ENCODE peak calls at places on chromosomes 5 and 9, in four cellular contexts. F, C, Z and W are unnamed samples.

GRCh38 chr5:141150215-141150992 is 547 bp downstream of the PCDHB6 start:
- DNase-seq in F (no peak), Z (no peak), C (no peak), W (no peak)

GRCh38 chr5:150057996-150058395 is 28.4 kb downstream of the CSF1R start:
- DNase-seq in C (no peak), Z (no peak), F (no peak), W (no peak)

GRCh38 chr9:136673970-136674785 is 11.5 kb downstream of the EGFL7 start:
- DNase-seq in C (no peak), F (no peak), Z (no peak), W (no peak)

GRCh38 chr5:9282211-9282610 is 263.7 kb downstream of the SEMA5A start:
- DNase-seq in F (no peak), C (no peak), Z (no peak), W (no peak)

GRCh38 chr9:129490583-129491485 is 130.1 kb downstream of the C9orf50 start:
- DNase-seq in C (no peak), F (no peak), Z (no peak), W (peak)

GRCh38 chr9:126517751-126518261 is 95.9 kb upstream of the LMX1B start:
- DNase-seq in C (no peak), Z (no peak), F (no peak), W (no peak)

GRCh38 chr9:71737455-71737854 is 30.9 kb downstream of the CEMIP2 start:
- DNase-seq in F (no peak), Z (no peak), C (peak), W (peak)

GRCh38 chr9:29861803-29862202 is 2288.5 kb upstream of the C9orf72 start:
- DNase-seq in C (no peak), F (no peak), Z (no peak), W (no peak)

GRCh38 chr9:68872026-68872501 is 141.8 kb downstream of the PRKACG start:
- DNase-seq in F (no peak), Z (no peak), C (no peak), W (peak)

GRCh38 chr5:171750316-171750788 is 35.3 kb upstream of the SMIM23 start:
- DNase-seq in C (peak), F (no peak), Z (no peak), W (peak)

GRCh38 chr5:107331882-107332281 is 338.9 kb downstream of the EFNA5 start:
- DNase-seq in Z (no peak), C (peak), F (no peak), W (peak)

GRCh38 chr5:93249651-93250289 is 331.2 kb downstream of the NR2F1-AS1 start:
- DNase-seq in F (no peak), C (peak), Z (no peak), W (peak)

GRCh38 chr9:74205071-74205470 is 292.1 kb upstream of the RORB start:
- DNase-seq in C (no peak), F (no peak), Z (no peak), W (no peak)

GRCh38 chr5:537098-537497 is 12.8 kb upstream of the SLC9A3 start:
- DNase-seq in C (no peak), F (no peak), Z (no peak), W (no peak)

GRCh38 chr9:131483319-131484050 is 19.2 kb upstream of the POMT1 start:
- DNase-seq in C (no peak), Z (no peak), F (peak), W (no peak)